ENCODE peak calls at places on chromosomes 13 and 19, in nine cellular contexts. Q is dorsolateral prefrontal cortex; F is HuH-7; X is memory B cell; B is EH; E is neural progenitor cell; V is CD4-positive, alpha-beta T cell; P is activated naive CD4-positive, alpha-beta T cell; O is activated T-cell treated with anti-CD3 and anti-CD28 coated beads, Interleukin-2, amount 50 U/mL, for 4 hours. H is an unnamed sample.

GRCh38 chr19:49210108-49210900 is 52.7 kb downstream of the TRPM4 start:
- DNase-seq in O (peak), V (peak), F (no peak), E (peak), Q (no peak), X (no peak), P (peak), B (peak), H (no peak)

GRCh38 chr19:17659996-17660395 is 28.2 kb downstream of the UNC13A start:
- DNase-seq in X (no peak), F (no peak), V (no peak), E (no peak), Q (no peak), B (no peak), P (no peak), O (no peak), H (no peak)

GRCh38 chr19:33496016-33496415 is 25.6 kb downstream of the PEPD start:
- DNase-seq in O (no peak), Q (no peak), P (no peak), V (no peak), E (no peak), X (no peak), B (no peak), F (no peak), H (no peak)

GRCh38 chr19:35144600-35145436 is 1.8 kb downstream of the FXYD7 start:
- DNase-seq in B (no peak), X (no peak), P (no peak), V (no peak), O (no peak), Q (no peak), E (peak), F (no peak), H (no peak)

GRCh38 chr13:110030394-110030928 is 244.1 kb upstream of the IRS2 start:
- DNase-seq in O (no peak), V (no peak), P (no peak), B (no peak), Q (no peak), F (no peak), X (no peak), E (no peak), H (no peak)

GRCh38 chr19:2270157-2270571 is 11.8 kb downstream of the PEAK3 start:
- DNase-seq in V (no peak), Q (no peak), O (no peak), E (peak), F (no peak), B (peak), X (no peak), P (peak), H (no peak)

GRCh38 chr19:41753936-41754529 is 1.3 kb upstream of the CEACAM6 start:
- DNase-seq in Q (no peak), B (peak), O (peak), X (peak), E (peak), V (peak), F (no peak), P (peak), H (no peak)

GRCh38 chr13:45206340-45206739 is 5.5 kb upstream of the KCTD4 start:
- DNase-seq in V (no peak), F (no peak), P (no peak), X (no peak), O (no peak), E (no peak), B (peak), Q (no peak), H (peak)

GRCh38 chr13:80161896-80162295 is 179.0 kb downstream of the SPRY2 start:
- DNase-seq in E (no peak), B (no peak), O (no peak), F (no peak), Q (no peak), V (no peak), X (no peak), P (no peak), H (no peak)

GRCh38 chr19:4916292-4917082 is 7.2 kb downstream of the UHRF1 start:
- DNase-seq in Q (no peak), P (peak), E (no peak), O (peak), X (no peak), V (peak), F (no peak), B (no peak), H (no peak)

GRCh38 chr19:38674388-38675133 is 27.1 kb downstream of the ACTN4 start:
- DNase-seq in F (no peak), O (no peak), P (no peak), E (no peak), B (peak), Q (no peak), X (no peak), V (no peak), H (no peak)

GRCh38 chr13:51148952-51149573 is 38.0 kb upstream of the C13orf42 start:
- DNase-seq in P (no peak), Q (no peak), O (no peak), X (no peak), E (peak), F (peak), B (peak), V (no peak), H (peak)

GRCh38 chr13:73075546-73075945 is 16.7 kb downstream of the KLF5 start:
- DNase-seq in X (no peak), Q (no peak), E (peak), P (no peak), O (no peak), B (no peak), F (no peak), V (no peak), H (no peak)

GRCh38 chr19:738509-739128 is 12.3 kb upstream of the MISP start:
- DNase-seq in P (no peak), O (no peak), F (peak), Q (no peak), B (no peak), E (no peak), V (no peak), X (no peak), H (no peak)

GRCh38 chr13:101262306-101262705 is 154.0 kb downstream of the NALCN start:
- DNase-seq in V (no peak), E (no peak), P (no peak), Q (no peak), X (no peak), F (no peak), B (no peak), O (no peak), H (no peak)

GRCh38 chr13:48181482-48182145 is 51.4 kb upstream of the ITM2B start:
- DNase-seq in P (no peak), V (no peak), O (no peak), B (no peak), E (no peak), F (no peak), Q (no peak), X (no peak), H (no peak)

GRCh38 chr13:51032831-51033230 is 78.2 kb downstream of the C13orf42 start:
- DNase-seq in F (no peak), B (no peak), E (no peak), O (no peak), V (no peak), Q (no peak), X (no peak), P (no peak), H (no peak)

GRCh38 chr19:43525836-43526771 is 897 bp downstream of the ETHE1 start:
- DNase-seq in P (peak), E (peak), F (peak), V (peak), X (no peak), Q (no peak), B (peak), O (peak), H (no peak)

GRCh38 chr13:100765021-100765420 is 90.4 kb upstream of the TMTC4 start:
- DNase-seq in E (no peak), V (no peak), F (no peak), P (no peak), O (no peak), B (no peak), Q (no peak), X (no peak), H (no peak)

GRCh38 chr19:33532859-33533455 is 11.4 kb upstream of the PEPD start:
- DNase-seq in B (no peak), F (no peak), V (no peak), E (peak), X (no peak), O (no peak), Q (no peak), P (no peak), H (no peak)

GRCh38 chr13:73657821-73658540 is 476.2 kb downstream of the KLF12 start:
- DNase-seq in Q (peak), F (no peak), V (no peak), B (peak), P (no peak), X (no peak), O (no peak), E (no peak), H (no peak)

GRCh38 chr13:106403280-106403679 is 132.2 kb downstream of the EFNB2 start:
- DNase-seq in Q (no peak), V (no peak), P (no peak), B (no peak), E (no peak), F (no peak), X (no peak), O (no peak), H (no peak)

H was measured in epithelial cell of proximal tubule.